ENCODE peak calls at places on chromosomes 7 and 10, in six cellular contexts. One of them, this sample, is unnamed.

GRCh38 chr10:110867807-110868465 is 3.8 kb upstream of the PDCD4 start:
- DNase-seq in PC-3: no peak
- DNase-seq in PC-9: no peak
- DNase-seq in breast epithelium: no peak
- DNase-seq in GM23248: peak; percentile 30
- DNase-seq in caudate nucleus: no peak
- DNase-seq in this sample: no peak

GRCh38 chr10:72567421-72567820 is 58.5 kb downstream of the MICU1 start:
- DNase-seq in PC-3: peak; percentile 84
- DNase-seq in PC-9: peak; percentile 68
- DNase-seq in breast epithelium: no peak
- DNase-seq in GM23248: peak; percentile 87
- DNase-seq in caudate nucleus: no peak
- DNase-seq in this sample: peak; percentile 45

GRCh38 chr7:154424370-154424769 is 372.2 kb downstream of the DPP6 start:
- DNase-seq in PC-3: no peak
- DNase-seq in PC-9: no peak
- DNase-seq in breast epithelium: no peak
- DNase-seq in GM23248: no peak
- DNase-seq in caudate nucleus: no peak
- DNase-seq in this sample: no peak

GRCh38 chr7:137760111-137760510 is 86.7 kb downstream of the DGKI start:
- DNase-seq in PC-3: no peak
- DNase-seq in PC-9: no peak
- DNase-seq in breast epithelium: no peak
- DNase-seq in GM23248: no peak
- DNase-seq in caudate nucleus: no peak
- DNase-seq in this sample: peak; percentile 51

GRCh38 chr10:96374639-96374984 is 15.8 kb upstream of the OPALIN start:
- DNase-seq in PC-3: no peak
- DNase-seq in PC-9: no peak
- DNase-seq in breast epithelium: no peak
- DNase-seq in GM23248: no peak
- DNase-seq in caudate nucleus: no peak
- DNase-seq in this sample: no peak

GRCh38 chr10:72588266-72588665 is 37.6 kb downstream of the MICU1 start:
- DNase-seq in PC-3: no peak
- DNase-seq in PC-9: no peak
- DNase-seq in breast epithelium: no peak
- DNase-seq in GM23248: no peak
- DNase-seq in caudate nucleus: no peak
- DNase-seq in this sample: peak; percentile 54

GRCh38 chr10:103145860-103146466 is 47.1 kb downstream of the NT5C2 start:
- DNase-seq in PC-3: peak; percentile 52
- DNase-seq in PC-9: peak; percentile 14
- DNase-seq in breast epithelium: no peak
- DNase-seq in GM23248: peak; percentile 84
- DNase-seq in caudate nucleus: no peak
- DNase-seq in this sample: peak; percentile 82

GRCh38 chr10:5497948-5498730 is 1.2 kb downstream of the CALML5 start:
- DNase-seq in PC-3: no peak
- DNase-seq in PC-9: no peak
- DNase-seq in breast epithelium: peak; percentile 45
- DNase-seq in GM23248: no peak
- DNase-seq in caudate nucleus: no peak
- DNase-seq in this sample: no peak

GRCh38 chr10:104077282-104078151 is 8.2 kb downstream of the COL17A1 start:
- DNase-seq in PC-3: no peak
- DNase-seq in PC-9: peak; percentile 29
- DNase-seq in breast epithelium: no peak
- DNase-seq in GM23248: no peak
- DNase-seq in caudate nucleus: no peak
- DNase-seq in this sample: no peak

GRCh38 chr7:10974717-10975032 is 1.0 kb downstream of the PHF14 start:
- DNase-seq in PC-3: no peak
- DNase-seq in PC-9: no peak
- DNase-seq in breast epithelium: no peak
- DNase-seq in GM23248: no peak
- DNase-seq in caudate nucleus: no peak
- DNase-seq in this sample: no peak

GRCh38 chr7:105131033-105131656 is 117.1 kb downstream of the KMT2E start:
- DNase-seq in PC-3: no peak
- DNase-seq in PC-9: no peak
- DNase-seq in breast epithelium: no peak
- DNase-seq in GM23248: peak; percentile 46
- DNase-seq in caudate nucleus: no peak
- DNase-seq in this sample: peak; percentile 23

GRCh38 chr7:37323912-37324430 is 124.7 kb downstream of the ELMO1 start:
- DNase-seq in PC-3: no peak
- DNase-seq in PC-9: no peak
- DNase-seq in breast epithelium: no peak
- DNase-seq in GM23248: no peak
- DNase-seq in caudate nucleus: no peak
- DNase-seq in this sample: no peak

GRCh38 chr7:98286701-98287485 is 5.4 kb downstream of the BRI3 start:
- DNase-seq in PC-3: no peak
- DNase-seq in PC-9: no peak
- DNase-seq in breast epithelium: no peak
- DNase-seq in GM23248: peak; percentile 51
- DNase-seq in caudate nucleus: peak; percentile 24
- DNase-seq in this sample: no peak
- H3K27ac ChIP-seq in PC-3: peak overlapping the region; percentile 84
- H3K27ac ChIP-seq in PC-9: peak overlapping the region; percentile 97
- H3K27ac ChIP-seq in breast epithelium: peak overlapping the region; percentile 95
- H3K27ac ChIP-seq in GM23248: peak overlapping the region; percentile 89
- H3K27ac ChIP-seq in caudate nucleus: peak overlapping the region; percentile 54
- H3K27ac ChIP-seq in this sample: peak overlapping the region; percentile 65

GRCh38 chr7:149334219-149334618 is 72.2 kb downstream of the ZNF783 start:
- DNase-seq in PC-3: no peak
- DNase-seq in PC-9: no peak
- DNase-seq in breast epithelium: no peak
- DNase-seq in GM23248: no peak
- DNase-seq in caudate nucleus: no peak
- DNase-seq in this sample: no peak

GRCh38 chr7:149330914-149331567 is 69.0 kb downstream of the ZNF783 start:
- DNase-seq in PC-3: peak; percentile 15
- DNase-seq in PC-9: peak; percentile 44
- DNase-seq in breast epithelium: no peak
- DNase-seq in GM23248: no peak
- DNase-seq in caudate nucleus: no peak
- DNase-seq in this sample: no peak

GRCh38 chr7:149333321-149333717 is 71.3 kb downstream of the ZNF783 start:
- DNase-seq in PC-3: no peak
- DNase-seq in PC-9: no peak
- DNase-seq in breast epithelium: no peak
- DNase-seq in GM23248: no peak
- DNase-seq in caudate nucleus: no peak
- DNase-seq in this sample: no peak

GRCh38 chr7:149329265-149329664 is 67.3 kb downstream of the ZNF783 start:
- DNase-seq in PC-3: no peak
- DNase-seq in PC-9: no peak
- DNase-seq in breast epithelium: no peak
- DNase-seq in GM23248: no peak
- DNase-seq in caudate nucleus: no peak
- DNase-seq in this sample: no peak

GRCh38 chr7:149329787-149330334 is 67.9 kb downstream of the ZNF783 start:
- DNase-seq in PC-3: no peak
- DNase-seq in PC-9: no peak
- DNase-seq in breast epithelium: no peak
- DNase-seq in GM23248: no peak
- DNase-seq in caudate nucleus: no peak
- DNase-seq in this sample: no peak
- H3K27ac ChIP-seq in PC-3: no peak overlapping the region
- H3K27ac ChIP-seq in PC-9: no peak overlapping the region
- H3K27ac ChIP-seq in breast epithelium: no peak overlapping the region
- H3K27ac ChIP-seq in GM23248: no peak overlapping the region
- H3K27ac ChIP-seq in caudate nucleus: no peak overlapping the region
- H3K27ac ChIP-seq in this sample: no peak overlapping the region

GRCh38 chr10:62182171-62182570 is 86.5 kb downstream of the RTKN2 start:
- DNase-seq in PC-3: no peak
- DNase-seq in PC-9: no peak
- DNase-seq in breast epithelium: no peak
- DNase-seq in GM23248: no peak
- DNase-seq in caudate nucleus: no peak
- DNase-seq in this sample: no peak
- H3K27ac ChIP-seq in PC-3: no peak overlapping the region
- H3K27ac ChIP-seq in PC-9: no peak overlapping the region
- H3K27ac ChIP-seq in breast epithelium: no peak overlapping the region
- H3K27ac ChIP-seq in GM23248: no peak overlapping the region
- H3K27ac ChIP-seq in caudate nucleus: no peak overlapping the region
- H3K27ac ChIP-seq in this sample: no peak overlapping the region

GRCh38 chr10:75397571-75397921 is 4.0 kb downstream of the ZNF503 start:
- DNase-seq in PC-3: peak; percentile 69
- DNase-seq in PC-9: no peak
- DNase-seq in breast epithelium: no peak
- DNase-seq in GM23248: peak; percentile 60
- DNase-seq in caudate nucleus: no peak
- DNase-seq in this sample: no peak

GRCh38 chr10:75398238-75398629 is 3.3 kb downstream of the ZNF503 start:
- DNase-seq in PC-3: peak; percentile 60
- DNase-seq in PC-9: no peak
- DNase-seq in breast epithelium: no peak
- DNase-seq in GM23248: peak; percentile 47
- DNase-seq in caudate nucleus: no peak
- DNase-seq in this sample: no peak

GRCh38 chr10:75399461-75400162 is 2.0 kb downstream of the ZNF503 start:
- DNase-seq in PC-3: peak; percentile 95
- DNase-seq in PC-9: peak; percentile 76
- DNase-seq in breast epithelium: peak; percentile 82
- DNase-seq in GM23248: peak; percentile 90
- DNase-seq in caudate nucleus: peak; percentile 64
- DNase-seq in this sample: peak; percentile 58

GRCh38 chr10:75400163-75400768 is 1.3 kb downstream of the ZNF503 start:
- DNase-seq in PC-3: no peak
- DNase-seq in PC-9: no peak
- DNase-seq in breast epithelium: peak; percentile 55
- DNase-seq in GM23248: peak; percentile 69
- DNase-seq in caudate nucleus: no peak
- DNase-seq in this sample: no peak

DNA sequence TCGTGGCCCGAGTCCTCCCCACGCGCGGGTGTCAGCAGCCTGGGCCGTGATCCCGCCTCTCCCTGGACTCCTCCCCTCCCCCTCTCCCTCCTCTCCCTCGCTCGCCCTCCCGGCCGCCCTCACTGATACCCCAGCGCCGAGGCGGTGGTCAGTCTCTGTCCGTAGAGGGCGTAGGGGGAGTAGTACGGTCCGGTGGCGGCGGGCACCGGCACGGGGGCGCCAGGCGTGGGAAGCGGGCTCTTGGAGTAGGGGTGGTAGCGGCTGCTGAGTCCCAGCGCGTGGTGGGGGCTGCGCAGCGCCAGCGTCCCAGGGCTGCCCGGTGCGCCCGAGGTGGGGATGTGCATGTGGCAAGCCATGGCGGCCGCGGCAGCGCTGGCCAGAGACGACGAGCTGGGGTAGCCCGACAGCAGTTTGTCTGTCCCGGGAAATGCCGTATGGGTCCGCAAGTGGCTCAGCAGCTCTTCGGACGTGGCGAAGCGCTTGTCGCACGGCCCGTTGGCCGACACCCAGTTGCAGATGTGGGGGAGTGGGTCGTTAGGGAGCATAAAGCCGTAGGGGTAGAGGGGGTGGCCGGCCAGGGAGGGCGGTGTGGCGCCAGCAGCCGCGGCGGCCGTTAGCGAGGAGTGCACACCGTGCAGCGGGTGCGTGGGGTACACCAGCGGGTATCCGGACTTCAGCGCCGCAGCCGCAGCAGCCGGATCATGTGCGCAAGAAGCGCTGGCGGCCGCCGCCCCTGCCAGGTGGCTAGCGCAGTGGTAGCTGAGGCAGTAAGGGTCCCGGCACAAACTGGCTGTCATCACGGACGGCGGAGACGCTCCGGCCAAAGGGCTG is 2.7 kb downstream of the ZNF503 start:
- DNase-seq in PC-3: peak; percentile 71
- DNase-seq in PC-9: no peak
- DNase-seq in breast epithelium: no peak
- DNase-seq in GM23248: peak; percentile 71
- DNase-seq in caudate nucleus: no peak
- DNase-seq in this sample: no peak
- H3K27ac ChIP-seq in PC-3: peak overlapping the region; percentile 41
- H3K27ac ChIP-seq in PC-9: peak overlapping the region; percentile 90
- H3K27ac ChIP-seq in breast epithelium: peak overlapping the region; percentile 94
- H3K27ac ChIP-seq in GM23248: peak overlapping the region; percentile 92
- H3K27ac ChIP-seq in caudate nucleus: peak overlapping the region; percentile 52
- H3K27ac ChIP-seq in this sample: peak overlapping the region; percentile 85

DNA sequence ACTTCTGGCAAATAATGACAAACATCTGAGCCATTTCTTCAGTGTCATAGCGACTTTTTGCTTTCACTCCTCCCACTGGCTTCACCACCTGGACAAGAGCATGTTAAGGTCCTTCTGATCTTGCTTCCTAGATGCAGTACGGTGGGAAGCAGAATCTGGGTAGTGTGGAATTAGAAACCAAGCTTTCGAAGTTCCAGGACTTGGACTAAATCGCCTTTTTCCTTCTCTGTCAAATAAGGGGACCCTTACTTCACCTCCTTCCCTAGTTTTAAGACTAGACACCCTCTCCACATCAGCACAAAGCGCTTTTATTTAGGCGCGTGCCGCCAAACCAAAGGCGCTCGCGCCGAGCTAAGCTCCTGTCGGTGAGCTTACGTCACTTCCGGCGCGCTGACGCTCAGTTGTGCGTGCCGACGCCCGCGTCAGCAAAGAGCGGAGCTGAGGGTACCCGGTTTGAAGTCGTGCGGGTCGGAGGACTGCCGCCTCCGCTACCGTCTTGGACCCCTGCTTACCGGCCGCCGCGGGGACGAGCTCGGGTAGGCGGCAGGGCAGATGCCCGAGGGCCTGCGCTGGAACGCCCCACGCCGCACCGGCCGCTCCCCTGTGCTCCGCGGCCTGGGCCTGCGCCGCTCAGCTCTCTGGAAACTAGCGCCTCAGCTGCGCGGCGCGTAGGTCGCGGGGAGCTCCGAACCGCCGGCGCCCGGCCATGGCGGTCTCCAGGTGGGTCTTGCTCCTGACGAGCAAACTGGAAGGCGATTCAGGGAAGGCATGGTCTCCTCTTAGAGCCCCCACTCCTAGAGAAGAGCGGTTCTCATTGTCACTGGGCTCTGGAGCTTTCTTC is at the start of gene BTAF1:
- DNase-seq in PC-3: peak; percentile 91
- DNase-seq in PC-9: peak; percentile 68
- DNase-seq in breast epithelium: peak; percentile 85
- DNase-seq in GM23248: peak; percentile 98
- DNase-seq in caudate nucleus: peak; percentile 91
- DNase-seq in this sample: peak; percentile 88
- H3K27ac ChIP-seq in PC-3: peak within 1 kb of the TSS; percentile 79
- H3K27ac ChIP-seq in PC-9: peak within 1 kb of the TSS; percentile 82
- H3K27ac ChIP-seq in breast epithelium: peak within 1 kb of the TSS; percentile 98
- H3K27ac ChIP-seq in GM23248: peak within 1 kb of the TSS; percentile 89
- H3K27ac ChIP-seq in caudate nucleus: peak within 1 kb of the TSS; percentile 88
- H3K27ac ChIP-seq in this sample: peak within 1 kb of the TSS; percentile 94